ENCODE peak calls at places on chromosomes 3 and 15, in seven cellular contexts. J, Z, P, S, L, R and O are unnamed samples.

GRCh38 chr15:31214864-31215489 is 111.7 kb upstream of the KLF13 start:
- DNase-seq in Z (peak), S (no peak), P (no peak), J (no peak), R (no peak), L (no peak), O (peak)

GRCh38 chr3:46239301-46239938 is 2.8 kb upstream of the CCR3 start:
- DNase-seq in L (no peak), R (no peak), Z (no peak), P (no peak), J (no peak), S (no peak), O (no peak)

GRCh38 chr3:124276163-124276862 is 284.4 kb upstream of the ROPN1 start:
- DNase-seq in L (no peak), S (no peak), J (no peak), P (no peak), R (no peak), Z (no peak), O (no peak)

GRCh38 chr3:101567528-101568317 is 6.1 kb downstream of the TRMT10C start:
- DNase-seq in J (no peak), Z (no peak), R (peak), P (no peak), S (no peak), L (no peak), O (no peak)

GRCh38 chr3:102225407-102226132 is 209.2 kb upstream of the ZPLD1 start:
- DNase-seq in L (no peak), R (peak), Z (no peak), P (no peak), J (no peak), S (peak), O (no peak)

GRCh38 chr3:69433016-69433937 is 47.4 kb upstream of the FRMD4B start:
- DNase-seq in J (no peak), L (no peak), R (no peak), P (no peak), S (peak), Z (no peak), O (no peak)

GRCh38 chr3:11820540-11821041 is 26.1 kb downstream of the TAMM41 start:
- DNase-seq in Z (no peak), L (no peak), P (no peak), S (no peak), R (peak), J (no peak), O (no peak)

GRCh38 chr15:79682851-79683288 is 213.9 kb downstream of the MTHFS start:
- DNase-seq in R (peak), J (no peak), S (no peak), L (no peak), Z (peak), P (no peak), O (no peak)

GRCh38 chr3:160200328-160200727 is 24.9 kb upstream of the C3orf80 start:
- DNase-seq in S (no peak), R (no peak), L (no peak), J (no peak), P (no peak), Z (no peak), O (no peak)

GRCh38 chr3:190094201-190094718 is 26.4 kb downstream of the P3H2 start:
- DNase-seq in J (peak), S (no peak), Z (no peak), P (no peak), L (no peak), R (peak), O (no peak)

GRCh38 chr3:88031543-88032148 is 27.2 kb downstream of the CGGBP1 start:
- DNase-seq in Z (no peak), J (no peak), L (no peak), P (no peak), R (no peak), S (no peak), O (no peak)

GRCh38 chr15:73568881-73569280 is 64.3 kb downstream of the NPTN start:
- DNase-seq in L (no peak), Z (no peak), R (no peak), J (no peak), S (no peak), P (no peak), O (no peak)

GRCh38 chr3:172592898-172593669 is 69.9 kb upstream of the TNFSF10 start:
- DNase-seq in P (no peak), Z (no peak), R (no peak), L (no peak), S (no peak), J (no peak), O (no peak)

GRCh38 chr3:52150860-52151259 is 3.4 kb downstream of the POC1A start:
- DNase-seq in R (no peak), S (no peak), L (no peak), J (no peak), Z (no peak), P (no peak), O (no peak)

GRCh38 chr15:91224750-91225380 is 124.8 kb downstream of the SV2B start:
- DNase-seq in R (no peak), Z (no peak), S (peak), P (no peak), J (no peak), L (no peak), O (no peak)